ENCODE peak calls at places on chromosome 22, in six cellular contexts. I is fibroblast of mammary gland, G is RWPE1, E is Caco-2, S is WTC11, B is body of pancreas. H is an unnamed sample.

GRCh38 chr22:32073823-32074380 is 30.8 kb downstream of the SLC5A1 start:
- DNase-seq in I (no peak), G (no peak), E (no peak), S (no peak), B (peak; percentile 28), H (no peak)

GRCh38 chr22:35835267-35835997 is 117.8 kb downstream of the APOL5 start:
- DNase-seq in I (peak; percentile 79), G (peak; percentile 14), E (no peak), S (no peak), B (no peak), H (peak; percentile 75)

GRCh38 chr22:49935561-49935960 is 17.1 kb downstream of the CRELD2 start:
- DNase-seq in I (peak; percentile 27), G (no peak), E (no peak), S (no peak), B (no peak), H (no peak)

GRCh38 chr22:39490135-39490798 is 11.8 kb upstream of the MIEF1 start:
- DNase-seq in I (peak; percentile 75), G (peak; percentile 84), E (peak; percentile 84), S (peak; percentile 84), B (peak; percentile 83), H (peak; percentile 82)

GRCh38 chr22:37220543-37220968 is 8.3 kb upstream of the SSTR3 start:
- DNase-seq in I (no peak), G (no peak), E (no peak), S (no peak), B (no peak), H (no peak)

GRCh38 chr22:19569976-19570375 is 45.8 kb upstream of the CLDN5 start:
- DNase-seq in I (no peak), G (no peak), E (no peak), S (no peak), B (no peak), H (no peak)

GRCh38 chr22:39725351-39726035 is 154.9 kb downstream of the CACNA1I start:
- DNase-seq in I (no peak), G (no peak), E (no peak), S (no peak), B (no peak), H (no peak)

GRCh38 chr22:31497148-31497938 is 1.0 kb downstream of the SFI1 start:
- DNase-seq in I (no peak), G (no peak), E (no peak), S (no peak), B (no peak), H (no peak)

GRCh38 chr22:31199187-31199586 is 12.9 kb upstream of the LIMK2 start:
- DNase-seq in I (no peak), G (no peak), E (no peak), S (no peak), B (no peak), H (no peak)

GRCh38 chr22:40220316-40221054 is 42.8 kb downstream of the TNRC6B start:
- DNase-seq in I (no peak), G (peak; percentile 36), E (no peak), S (no peak), B (no peak), H (peak; percentile 57)

GRCh38 chr22:39924286-39924685 is 23.4 kb downstream of the GRAP2 start:
- DNase-seq in I (no peak), G (no peak), E (no peak), S (no peak), B (no peak), H (no peak)

GRCh38 chr22:18055619-18056160 is 22.1 kb upstream of the PEX26 start:
- DNase-seq in I (no peak), G (no peak), E (no peak), S (no peak), B (no peak), H (no peak)

GRCh38 chr22:37229805-37230672 is 14.0 kb downstream of the RAC2 start:
- DNase-seq in I (peak; percentile 55), G (no peak), E (no peak), S (no peak), B (peak; percentile 64), H (peak; percentile 34)

GRCh38 chr22:29309332-29310064 is 3.0 kb downstream of the GAS2L1 start:
- DNase-seq in I (no peak), G (no peak), E (peak; percentile 42), S (no peak), B (peak; percentile 77), H (no peak)

GRCh38 chr22:19277785-19278184 is 13.7 kb downstream of the CLTCL1 start:
- DNase-seq in I (no peak), G (no peak), E (no peak), S (no peak), B (no peak), H (no peak)

GRCh38 chr22:45166935-45167334 is 3.2 kb downstream of the NUP50 start:
- DNase-seq in I (no peak), G (no peak), E (no peak), S (no peak), B (no peak), H (no peak)

GRCh38 chr22:45164217-45165123 is 745 bp downstream of the NUP50 start:
- DNase-seq in I (peak; percentile 16), G (peak; percentile 25), E (no peak), S (peak; percentile 36), B (peak; percentile 12), H (peak; percentile 32)

GRCh38 chr22:45162531-45162930 is 1.2 kb upstream of the NUP50 start:
- DNase-seq in I (no peak), G (no peak), E (no peak), S (no peak), B (no peak), H (no peak)

GRCh38 chr22:45163074-45163416 is 680 bp upstream of the NUP50 start:
- DNase-seq in I (peak; percentile 53), G (no peak), E (no peak), S (no peak), B (peak; percentile 45), H (peak; percentile 56)

DNA sequence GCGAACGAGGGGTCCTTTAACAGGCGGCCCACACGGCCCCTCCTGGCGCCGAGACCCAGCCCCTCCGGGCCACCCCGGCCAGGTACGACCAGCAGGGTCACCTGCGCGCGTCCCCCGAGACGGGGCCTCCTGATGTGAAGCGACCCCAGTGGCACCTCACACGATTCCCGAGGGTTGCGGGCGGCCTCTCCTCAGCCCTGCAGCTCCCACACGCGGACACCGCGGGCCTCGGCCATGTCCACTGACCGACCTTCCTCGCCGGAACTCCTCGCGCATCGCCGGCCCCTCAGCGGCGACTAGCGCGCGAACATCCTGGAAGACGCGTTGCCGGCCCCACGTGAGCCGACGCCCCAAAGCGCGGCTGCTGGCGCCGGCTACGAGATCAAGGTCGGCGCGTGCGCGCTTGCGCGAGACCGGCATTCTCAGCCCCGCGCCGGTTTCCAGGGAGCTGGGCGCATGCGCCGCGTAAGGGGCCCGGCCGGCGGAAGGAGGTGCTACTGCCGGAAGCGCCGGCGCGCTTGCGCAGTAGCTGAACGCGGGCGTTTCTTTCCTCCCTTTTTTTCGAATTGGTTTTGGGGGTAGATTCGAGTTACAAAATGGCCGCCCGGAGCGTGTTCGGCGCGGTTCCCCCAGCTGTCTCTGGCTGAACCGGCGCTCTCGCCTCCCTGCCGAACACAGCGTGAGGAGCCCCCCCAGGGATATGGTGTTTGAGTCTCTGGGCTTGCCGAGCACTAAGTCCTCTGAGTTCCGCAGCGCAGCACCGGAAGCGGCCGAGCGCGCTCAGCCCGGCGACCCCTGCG is at the start of gene NUP50:
- DNase-seq in I (peak; percentile 96), G (peak; percentile 97), E (peak; percentile 95), S (peak; percentile 96), B (peak; percentile 96), H (peak; percentile 96)
- TF ChIP-seq CTCF in I (no peak), G (no peak), E (no peak), S (no peak), B (no peak), H (no peak)

DNA sequence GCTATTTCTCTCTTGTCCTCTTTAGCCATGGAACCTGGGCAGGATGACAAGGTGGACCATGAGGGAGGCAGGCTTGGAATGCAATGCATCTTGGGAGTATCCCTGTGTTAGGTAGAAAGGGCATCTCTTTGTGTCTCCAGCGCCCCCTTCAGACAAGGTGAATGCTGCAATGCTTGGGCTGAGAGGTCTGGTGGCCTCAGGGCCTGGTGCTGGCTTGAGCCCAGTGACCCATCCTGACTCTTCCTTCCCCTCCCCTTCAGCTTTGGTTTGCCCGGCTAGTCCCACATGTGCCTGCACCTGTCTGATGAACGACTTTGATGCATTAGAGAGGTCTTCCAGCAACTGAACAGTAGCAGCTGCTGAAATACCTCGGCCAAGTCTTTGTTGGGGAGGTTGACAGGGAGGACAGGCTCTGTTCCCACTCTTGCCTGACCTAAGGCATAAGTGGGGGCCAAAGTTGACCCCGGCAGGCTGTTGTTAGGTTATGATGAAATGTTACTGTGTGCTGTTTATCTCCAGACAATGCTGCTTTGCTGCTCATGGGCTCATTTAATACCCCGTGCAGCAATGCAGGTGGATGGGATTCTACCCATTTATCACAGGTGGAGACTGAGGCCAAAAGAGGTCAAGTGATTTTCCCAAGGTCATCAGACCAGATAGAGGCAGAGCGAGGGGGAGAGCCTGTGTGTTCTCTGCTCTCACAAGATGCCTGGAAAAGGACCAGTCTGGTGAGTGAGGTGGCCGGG is 22.5 kb downstream of the MYO18B start:
- DNase-seq in I (no peak), G (no peak), E (no peak), S (peak; percentile 72), B (no peak), H (no peak)
- TF ChIP-seq CTCF in I (peak; percentile 9), G (no peak), E (no peak), S (no peak), B (no peak), H (no peak)

GRCh38 chr22:46958191-46958590 is 195.7 kb downstream of the TBC1D22A start:
- DNase-seq in I (no peak), G (no peak), E (no peak), S (no peak), B (no peak), H (no peak)
- TF ChIP-seq CTCF in I (no peak), G (no peak), E (no peak), S (no peak), B (no peak), H (no peak)

GRCh38 chr22:44394246-44395115 is 81.7 kb upstream of the SHISAL1 start:
- DNase-seq in I (no peak), G (no peak), E (peak; percentile 14), S (no peak), B (no peak), H (no peak)
- TF ChIP-seq CTCF in I (no peak), G (no peak), E (no peak), S (no peak), B (no peak), H (no peak)

GRCh38 chr22:20604776-20605221 is 97.4 kb downstream of the MED15 start:
- DNase-seq in I (no peak), G (no peak), E (no peak), S (no peak), B (no peak), H (no peak)

GRCh38 chr22:20607157-20607907 is 99.9 kb downstream of the MED15 start:
- DNase-seq in I (no peak), G (no peak), E (no peak), S (no peak), B (no peak), H (no peak)

GRCh38 chr22:20606784-20607128 is 99.3 kb downstream of the MED15 start:
- DNase-seq in I (no peak), G (no peak), E (no peak), S (no peak), B (no peak), H (no peak)

GRCh38 chr22:20605328-20605727 is 97.9 kb downstream of the MED15 start:
- DNase-seq in I (no peak), G (no peak), E (no peak), S (no peak), B (no peak), H (no peak)

GRCh38 chr22:20606041-20606783 is 98.8 kb downstream of the MED15 start:
- DNase-seq in I (peak; percentile 56), G (peak; percentile 68), E (peak; percentile 90), S (peak; percentile 88), B (peak; percentile 96), H (peak; percentile 77)
- TF ChIP-seq CTCF in I (peak; percentile 63), G (peak; percentile 70), E (peak; percentile 95), S (peak; percentile 56), B (peak; percentile 84), H (peak; percentile 91)